ENCODE peak calls at places on chromosomes 12 and 14, in eight cellular contexts. One of them, this sample, is unnamed.

GRCh38 chr14:30906752-30907658 is 32.6 kb downstream of the COCH start:
- DNase-seq in OCI-LY7: peak; percentile 36
- DNase-seq in HFFc6: no peak
- DNase-seq in tibial nerve: no peak
- DNase-seq in tibial artery: no peak
- DNase-seq in PC-3: peak; percentile 53
- DNase-seq in endothelial cell of umbilical vein: peak; percentile 40
- DNase-seq in mucosa of descending colon: no peak
- DNase-seq in this sample: no peak

GRCh38 chr12:92055877-92056276 is 89.8 kb downstream of the BTG1 start:
- DNase-seq in tibial nerve: no peak
- DNase-seq in HFFc6: no peak
- DNase-seq in tibial artery: no peak
- DNase-seq in OCI-LY7: no peak
- DNase-seq in endothelial cell of umbilical vein: no peak
- DNase-seq in mucosa of descending colon: no peak
- DNase-seq in PC-3: peak; percentile 84
- DNase-seq in this sample: no peak

GRCh38 chr14:90546767-90547166 is 149.9 kb downstream of the CALM1 start:
- DNase-seq in tibial artery: no peak
- DNase-seq in mucosa of descending colon: no peak
- DNase-seq in OCI-LY7: no peak
- DNase-seq in tibial nerve: no peak
- DNase-seq in PC-3: no peak
- DNase-seq in HFFc6: no peak
- DNase-seq in endothelial cell of umbilical vein: no peak
- DNase-seq in this sample: no peak

GRCh38 chr12:86719381-86719780 is 463.2 kb upstream of the MGAT4C start:
- DNase-seq in OCI-LY7: no peak
- DNase-seq in PC-3: peak; percentile 23
- DNase-seq in endothelial cell of umbilical vein: no peak
- DNase-seq in tibial artery: no peak
- DNase-seq in mucosa of descending colon: no peak
- DNase-seq in HFFc6: peak; percentile 45
- DNase-seq in tibial nerve: no peak
- DNase-seq in this sample: no peak

GRCh38 chr12:16198884-16199283 is 78.6 kb downstream of the SLC15A5 start:
- DNase-seq in mucosa of descending colon: no peak
- DNase-seq in OCI-LY7: peak; percentile 98
- DNase-seq in tibial nerve: no peak
- DNase-seq in endothelial cell of umbilical vein: no peak
- DNase-seq in tibial artery: no peak
- DNase-seq in PC-3: no peak
- DNase-seq in HFFc6: no peak
- DNase-seq in this sample: no peak

GRCh38 chr12:96194901-96195844 is 998 bp downstream of the ELK3 start:
- DNase-seq in tibial nerve: peak; percentile 35
- DNase-seq in OCI-LY7: peak; percentile 84
- DNase-seq in tibial artery: peak; percentile 69
- DNase-seq in PC-3: peak; percentile 83
- DNase-seq in endothelial cell of umbilical vein: peak; percentile 83
- DNase-seq in HFFc6: peak; percentile 84
- DNase-seq in mucosa of descending colon: peak; percentile 58
- DNase-seq in this sample: peak; percentile 81

GRCh38 chr12:571795-572531 is 91.3 kb downstream of the NINJ2 start:
- DNase-seq in tibial artery: peak; percentile 38
- DNase-seq in OCI-LY7: no peak
- DNase-seq in endothelial cell of umbilical vein: peak; percentile 6
- DNase-seq in mucosa of descending colon: peak; percentile 48
- DNase-seq in tibial nerve: no peak
- DNase-seq in PC-3: peak; percentile 32
- DNase-seq in HFFc6: no peak
- DNase-seq in this sample: no peak

GRCh38 chr14:90453401-90453951 is 56.6 kb downstream of the CALM1 start:
- DNase-seq in PC-3: no peak
- DNase-seq in HFFc6: no peak
- DNase-seq in OCI-LY7: no peak
- DNase-seq in mucosa of descending colon: peak; percentile 27
- DNase-seq in endothelial cell of umbilical vein: peak; percentile 94
- DNase-seq in tibial nerve: no peak
- DNase-seq in tibial artery: no peak
- DNase-seq in this sample: no peak

GRCh38 chr12:106301611-106302321 is 767 bp upstream of the TCP11L2 start:
- DNase-seq in OCI-LY7: peak; percentile 89
- DNase-seq in tibial artery: peak; percentile 54
- DNase-seq in HFFc6: no peak
- DNase-seq in endothelial cell of umbilical vein: peak; percentile 87
- DNase-seq in tibial nerve: peak; percentile 44
- DNase-seq in PC-3: peak; percentile 93
- DNase-seq in mucosa of descending colon: peak; percentile 82
- DNase-seq in this sample: peak; percentile 47

GRCh38 chr14:104195854-104196253 is 57.5 kb downstream of the KIF26A start:
- DNase-seq in tibial nerve: no peak
- DNase-seq in endothelial cell of umbilical vein: no peak
- DNase-seq in HFFc6: no peak
- DNase-seq in PC-3: no peak
- DNase-seq in tibial artery: no peak
- DNase-seq in mucosa of descending colon: no peak
- DNase-seq in OCI-LY7: no peak
- DNase-seq in this sample: no peak

GRCh38 chr14:56295743-56296142 is 177.5 kb downstream of the PELI2 start:
- DNase-seq in HFFc6: no peak
- DNase-seq in PC-3: no peak
- DNase-seq in endothelial cell of umbilical vein: no peak
- DNase-seq in tibial nerve: no peak
- DNase-seq in tibial artery: no peak
- DNase-seq in OCI-LY7: no peak
- DNase-seq in mucosa of descending colon: no peak
- DNase-seq in this sample: no peak

GRCh38 chr14:37090026-37090425 is 82.4 kb downstream of the SLC25A21 start:
- DNase-seq in tibial artery: no peak
- DNase-seq in OCI-LY7: no peak
- DNase-seq in tibial nerve: no peak
- DNase-seq in endothelial cell of umbilical vein: no peak
- DNase-seq in mucosa of descending colon: no peak
- DNase-seq in PC-3: no peak
- DNase-seq in HFFc6: no peak
- DNase-seq in this sample: no peak

DNA sequence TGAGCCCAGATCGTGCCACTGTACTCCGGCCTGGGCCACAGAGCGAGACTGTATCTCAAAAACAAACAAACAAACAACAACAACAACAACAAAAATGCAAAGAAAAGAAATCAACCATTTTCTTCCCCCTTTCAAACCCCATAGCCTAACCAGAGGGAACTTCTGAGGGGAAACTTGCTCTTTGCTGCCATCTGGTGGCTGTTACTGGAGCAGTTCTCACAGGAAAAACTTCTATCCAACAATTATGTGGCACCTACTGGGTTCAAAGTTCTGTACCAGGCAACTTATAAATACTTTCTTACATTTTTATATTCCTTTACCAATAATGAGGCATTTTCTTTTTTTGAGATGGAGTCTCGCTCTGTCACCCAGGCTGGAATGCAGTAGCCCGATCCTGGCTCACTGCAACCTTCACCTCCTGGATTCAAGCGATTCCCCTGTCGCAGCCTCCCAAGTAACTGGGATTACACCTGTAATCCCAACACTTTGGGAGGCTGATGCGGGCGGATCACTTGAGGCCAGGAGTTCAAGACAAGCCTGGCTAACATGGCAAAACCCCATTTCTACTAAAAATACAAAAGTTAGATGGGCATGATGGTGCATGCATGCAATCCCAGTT is 50.9 kb upstream of the BICDL1 start:
- DNase-seq in endothelial cell of umbilical vein: peak; percentile 51
- DNase-seq in tibial artery: peak; percentile 37
- DNase-seq in mucosa of descending colon: no peak
- DNase-seq in tibial nerve: peak; percentile 58
- DNase-seq in HFFc6: peak; percentile 30
- DNase-seq in PC-3: peak; percentile 86
- DNase-seq in OCI-LY7: peak; percentile 64
- DNase-seq in this sample: peak; percentile 76
- TF ChIP-seq CTCF in endothelial cell of umbilical vein: peak; percentile 76
- TF ChIP-seq CTCF in tibial artery: peak; percentile 77
- TF ChIP-seq CTCF in mucosa of descending colon: peak; percentile 66
- TF ChIP-seq CTCF in tibial nerve: peak; percentile 71
- TF ChIP-seq CTCF in HFFc6: peak; percentile 92
- TF ChIP-seq CTCF in PC-3: peak; percentile 85
- TF ChIP-seq CTCF in OCI-LY7: peak; percentile 86
- TF ChIP-seq CTCF in this sample: peak; percentile 67

GRCh38 chr12:56190695-56191155 is 1.4 kb upstream of the SMARCC2 start:
- DNase-seq in OCI-LY7: no peak
- DNase-seq in tibial artery: no peak
- DNase-seq in PC-3: no peak
- DNase-seq in mucosa of descending colon: no peak
- DNase-seq in HFFc6: no peak
- DNase-seq in tibial nerve: no peak
- DNase-seq in endothelial cell of umbilical vein: no peak
- DNase-seq in this sample: no peak

GRCh38 chr12:56189336-56189917 is at the start of gene SMARCC2:
- DNase-seq in OCI-LY7: peak; percentile 90
- DNase-seq in endothelial cell of umbilical vein: peak; percentile 88
- DNase-seq in tibial artery: peak; percentile 86
- DNase-seq in HFFc6: peak; percentile 80
- DNase-seq in tibial nerve: peak; percentile 83
- DNase-seq in PC-3: peak; percentile 93
- DNase-seq in mucosa of descending colon: peak; percentile 94
- DNase-seq in this sample: peak; percentile 95

GRCh38 chr12:56188116-56188785 is 1.0 kb downstream of the SMARCC2 start:
- DNase-seq in PC-3: no peak
- DNase-seq in endothelial cell of umbilical vein: no peak
- DNase-seq in tibial nerve: no peak
- DNase-seq in mucosa of descending colon: no peak
- DNase-seq in HFFc6: no peak
- DNase-seq in tibial artery: no peak
- DNase-seq in OCI-LY7: peak; percentile 40
- DNase-seq in this sample: no peak

GRCh38 chr12:56188786-56189335 is 422 bp downstream of the SMARCC2 start:
- DNase-seq in endothelial cell of umbilical vein: peak; percentile 18
- DNase-seq in OCI-LY7: peak; percentile 37
- DNase-seq in tibial nerve: no peak
- DNase-seq in tibial artery: no peak
- DNase-seq in mucosa of descending colon: peak; percentile 75
- DNase-seq in PC-3: no peak
- DNase-seq in HFFc6: no peak
- DNase-seq in this sample: no peak

GRCh38 chr12:56189918-56190694 is 823 bp upstream of the SMARCC2 start:
- DNase-seq in tibial artery: peak; percentile 75
- DNase-seq in HFFc6: peak; percentile 77
- DNase-seq in mucosa of descending colon: peak; percentile 93
- DNase-seq in endothelial cell of umbilical vein: peak; percentile 87
- DNase-seq in PC-3: peak; percentile 96
- DNase-seq in tibial nerve: peak; percentile 89
- DNase-seq in OCI-LY7: peak; percentile 79
- DNase-seq in this sample: peak; percentile 76
- TF ChIP-seq CTCF in tibial artery: peak; percentile 5
- TF ChIP-seq CTCF in HFFc6: peak; percentile 53
- TF ChIP-seq CTCF in mucosa of descending colon: no peak
- TF ChIP-seq CTCF in endothelial cell of umbilical vein: no peak
- TF ChIP-seq CTCF in PC-3: no peak
- TF ChIP-seq CTCF in tibial nerve: no peak
- TF ChIP-seq CTCF in OCI-LY7: peak; percentile 20
- TF ChIP-seq CTCF in this sample: no peak

DNA sequence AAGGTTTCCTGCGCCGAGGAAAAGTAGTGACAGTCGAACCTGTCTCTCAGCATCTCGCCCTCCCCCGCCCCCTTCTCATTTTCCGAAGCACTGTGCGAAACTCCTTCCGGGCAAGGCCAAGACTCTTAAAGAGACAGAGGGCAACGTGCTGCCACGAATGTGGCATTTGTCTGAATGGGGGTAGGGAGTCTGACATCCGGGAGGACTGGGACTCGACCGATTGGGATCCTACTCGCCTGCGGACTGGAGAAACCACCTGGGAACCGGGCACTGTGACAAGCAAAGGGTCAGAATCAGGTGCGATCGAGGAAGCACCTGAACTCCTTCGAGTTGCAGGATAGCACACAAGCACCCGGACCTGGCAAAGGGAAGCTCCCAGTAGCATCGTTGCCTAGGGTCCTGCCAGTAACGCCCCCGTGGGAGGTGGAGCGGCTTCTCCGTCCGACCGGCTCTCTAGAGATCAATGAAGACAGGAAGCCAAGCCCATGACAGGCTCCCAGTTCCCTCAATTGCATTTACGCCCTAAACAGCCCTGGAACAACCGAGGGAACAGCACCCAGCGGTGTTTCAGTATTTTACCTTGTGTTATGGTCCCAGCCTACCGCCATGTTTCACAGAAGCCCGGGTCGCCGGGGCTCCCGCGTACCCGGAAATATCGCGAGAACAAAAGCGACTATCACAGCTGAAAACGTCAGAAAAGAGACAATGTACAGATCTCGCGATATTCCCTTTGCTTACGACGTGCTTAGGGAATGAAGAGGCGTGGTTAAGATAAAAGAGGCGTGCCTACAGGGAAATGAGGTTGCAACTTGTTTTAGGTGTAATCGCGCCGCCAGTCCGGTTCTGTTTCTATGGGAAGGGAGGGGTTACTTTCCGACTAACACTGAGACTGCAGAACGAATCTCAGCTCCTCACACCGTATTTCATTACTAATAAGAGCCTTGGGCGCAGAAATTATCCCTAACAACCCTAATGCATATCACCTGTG is at the start of gene ERGIC2:
- DNase-seq in HFFc6: peak; percentile 99
- DNase-seq in PC-3: peak; percentile 100
- DNase-seq in tibial nerve: peak; percentile 96
- DNase-seq in mucosa of descending colon: peak; percentile 88
- DNase-seq in OCI-LY7: peak; percentile 99
- DNase-seq in endothelial cell of umbilical vein: peak; percentile 98
- DNase-seq in tibial artery: peak; percentile 91
- DNase-seq in this sample: peak; percentile 86
- TF ChIP-seq CTCF in HFFc6: no peak
- TF ChIP-seq CTCF in PC-3: no peak
- TF ChIP-seq CTCF in tibial nerve: peak; percentile 9
- TF ChIP-seq CTCF in mucosa of descending colon: no peak
- TF ChIP-seq CTCF in OCI-LY7: no peak
- TF ChIP-seq CTCF in endothelial cell of umbilical vein: no peak
- TF ChIP-seq CTCF in tibial artery: no peak
- TF ChIP-seq CTCF in this sample: no peak

GRCh38 chr12:56104815-56105476 is 587 bp downstream of the PA2G4 start:
- DNase-seq in OCI-LY7: peak; percentile 47
- DNase-seq in tibial nerve: no peak
- DNase-seq in mucosa of descending colon: no peak
- DNase-seq in endothelial cell of umbilical vein: peak; percentile 32
- DNase-seq in tibial artery: no peak
- DNase-seq in HFFc6: no peak
- DNase-seq in PC-3: peak; percentile 13
- DNase-seq in this sample: no peak

GRCh38 chr12:56103823-56104108 is 593 bp upstream of the PA2G4 start:
- DNase-seq in PC-3: no peak
- DNase-seq in tibial artery: no peak
- DNase-seq in mucosa of descending colon: no peak
- DNase-seq in tibial nerve: no peak
- DNase-seq in endothelial cell of umbilical vein: no peak
- DNase-seq in OCI-LY7: no peak
- DNase-seq in HFFc6: no peak
- DNase-seq in this sample: no peak

GRCh38 chr12:56103066-56103711 is 1.2 kb upstream of the PA2G4 start:
- DNase-seq in endothelial cell of umbilical vein: no peak
- DNase-seq in HFFc6: no peak
- DNase-seq in tibial nerve: no peak
- DNase-seq in PC-3: no peak
- DNase-seq in OCI-LY7: no peak
- DNase-seq in mucosa of descending colon: no peak
- DNase-seq in tibial artery: no peak
- DNase-seq in this sample: no peak

GRCh38 chr12:56105503-56105902 is 1.1 kb downstream of the PA2G4 start:
- DNase-seq in HFFc6: no peak
- DNase-seq in endothelial cell of umbilical vein: no peak
- DNase-seq in OCI-LY7: no peak
- DNase-seq in tibial nerve: no peak
- DNase-seq in PC-3: no peak
- DNase-seq in tibial artery: no peak
- DNase-seq in mucosa of descending colon: no peak
- DNase-seq in this sample: no peak

GRCh38 chr12:56104109-56104814 is at the start of gene PA2G4:
- DNase-seq in tibial nerve: peak; percentile 93
- DNase-seq in endothelial cell of umbilical vein: peak; percentile 99
- DNase-seq in OCI-LY7: peak; percentile 99
- DNase-seq in mucosa of descending colon: peak; percentile 98
- DNase-seq in PC-3: peak; percentile 100
- DNase-seq in tibial artery: peak; percentile 97
- DNase-seq in HFFc6: peak; percentile 99
- DNase-seq in this sample: peak; percentile 98
- TF ChIP-seq CTCF in tibial nerve: peak; percentile 38
- TF ChIP-seq CTCF in endothelial cell of umbilical vein: no peak
- TF ChIP-seq CTCF in OCI-LY7: no peak
- TF ChIP-seq CTCF in mucosa of descending colon: peak; percentile 9
- TF ChIP-seq CTCF in PC-3: no peak
- TF ChIP-seq CTCF in tibial artery: no peak
- TF ChIP-seq CTCF in HFFc6: no peak
- TF ChIP-seq CTCF in this sample: no peak

This sample was measured in GM13976.